ENCODE peak calls at places on chromosome 4, in six cellular contexts. M is psoas muscle, Q is epithelial cell of proximal tubule, F is cardiac fibroblast, Z is fibroblast of mammary gland, P is body of pancreas. E is an unnamed sample.
A peak's percentile ranks its signal among the peaks of the same experiment; 100 is the strongest.

GRCh38 chr4:5370286-5370685 is 319.0 kb downstream of the STK32B start:
- DNase-seq in M (no peak), Q (peak; percentile 23), F (no peak), Z (peak; percentile 27), P (no peak), E (peak; percentile 8)

GRCh38 chr4:145839151-145839550 is 99.5 kb downstream of the ZNF827 start:
- DNase-seq in M (no peak), Q (no peak), F (peak; percentile 15), Z (no peak), P (no peak), E (peak; percentile 77)

GRCh38 chr4:68348577-68348976 is 1.3 kb downstream of the YTHDC1 start:
- DNase-seq in M (no peak), Q (no peak), F (no peak), Z (no peak), P (no peak), E (no peak)

GRCh38 chr4:118826723-118827444 is 9.0 kb downstream of the SEC24D start:
- DNase-seq in M (no peak), Q (no peak), F (no peak), Z (no peak), P (peak; percentile 38), E (no peak)

GRCh38 chr4:101279377-101279871 is 67.9 kb downstream of the PPP3CA start:
- DNase-seq in M (no peak), Q (no peak), F (peak; percentile 99), Z (peak; percentile 99), P (no peak), E (peak; percentile 95)

GRCh38 chr4:141339966-141340365 is 119.3 kb downstream of the ZNF330 start:
- DNase-seq in M (no peak), Q (no peak), F (no peak), Z (no peak), P (no peak), E (no peak)

GRCh38 chr4:40367451-40367850 is 32.3 kb downstream of the CHRNA9 start:
- DNase-seq in M (no peak), Q (no peak), F (peak; percentile 19), Z (peak; percentile 19), P (no peak), E (no peak)

GRCh38 chr4:53150631-53151488 is 215.0 kb downstream of the SCFD2 start:
- DNase-seq in M (no peak), Q (no peak), F (no peak), Z (no peak), P (no peak), E (peak; percentile 12)

GRCh38 chr4:99235955-99236354 is 16.9 kb upstream of the ADH6 start:
- DNase-seq in M (no peak), Q (no peak), F (no peak), Z (no peak), P (no peak), E (no peak)

GRCh38 chr4:184318852-184319251 is 101.2 kb upstream of the ENPP6 start:
- DNase-seq in M (no peak), Q (no peak), F (no peak), Z (no peak), P (no peak), E (no peak)

GRCh38 chr4:43132010-43132582 is 239.6 kb downstream of the GRXCR1 start:
- DNase-seq in M (no peak), Q (peak; percentile 9), F (peak; percentile 73), Z (peak; percentile 79), P (peak; percentile 74), E (peak; percentile 80)

GRCh38 chr4:125985856-125986255 is 671.1 kb downstream of the FAT4 start:
- DNase-seq in M (no peak), Q (no peak), F (peak; percentile 1), Z (no peak), P (no peak), E (peak; percentile 4)

GRCh38 chr4:164320847-164321246 is 433.1 kb upstream of the SMIM31 start:
- DNase-seq in M (no peak), Q (no peak), F (no peak), Z (no peak), P (no peak), E (no peak)

GRCh38 chr4:4789462-4789861 is 70.0 kb upstream of the MSX1 start:
- DNase-seq in M (no peak), Q (no peak), F (no peak), Z (no peak), P (no peak), E (no peak)

GRCh38 chr4:155789391-155789790 is 30.6 kb downstream of the GUCY1B1 start:
- DNase-seq in M (no peak), Q (no peak), F (no peak), Z (no peak), P (no peak), E (no peak)
- H3K4me3 ChIP-seq in M (peak overlapping the region; percentile 2), Q (no peak overlapping the region), F (no peak overlapping the region), Z (no peak overlapping the region), P (no peak overlapping the region), E (no peak overlapping the region)

GRCh38 chr4:28462766-28463165 is 1602.1 kb downstream of the STIM2 start:
- DNase-seq in M (no peak), Q (no peak), F (no peak), Z (peak; percentile 33), P (no peak), E (no peak)
- TF ChIP-seq CTCF in M (no peak), Q (peak; percentile 13), F (no peak), Z (peak; percentile 28), P (no peak), E (peak; percentile 23)

DNA sequence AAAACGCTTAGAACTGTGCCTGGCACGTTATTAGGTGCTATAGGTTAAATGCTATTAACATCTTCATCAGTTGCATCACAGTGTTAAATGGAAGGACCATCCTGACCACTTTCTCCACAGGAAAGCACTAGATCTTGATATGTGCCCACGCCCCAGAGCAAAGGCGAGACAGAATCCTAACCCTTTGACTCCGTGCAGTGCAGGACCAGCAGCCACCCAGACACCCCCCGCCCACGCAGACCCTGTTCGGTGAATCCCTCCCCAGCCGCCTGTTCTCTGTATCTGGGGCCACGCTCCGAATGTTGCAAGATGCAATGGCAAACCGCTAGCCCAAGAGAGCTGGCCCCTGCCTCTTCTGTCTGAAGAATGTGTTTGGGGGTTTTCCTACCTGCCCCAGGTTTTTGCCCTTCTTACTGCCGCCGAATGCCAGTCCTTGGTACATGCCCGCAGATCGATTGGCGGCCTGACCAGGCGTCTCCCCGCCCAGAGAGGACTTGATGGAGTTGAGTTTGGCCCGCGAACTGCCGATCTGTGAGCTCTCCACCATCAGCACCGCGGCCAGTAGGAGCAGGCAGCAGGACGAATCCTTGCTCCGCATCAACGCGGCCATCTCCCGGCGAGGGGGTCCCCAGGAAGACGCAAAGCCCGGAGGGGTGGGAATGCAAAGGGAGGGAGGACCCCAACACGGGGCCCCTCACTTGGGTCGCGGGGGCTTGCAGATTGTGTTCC is 967 bp downstream of the DKK2 start:
- DNase-seq in M (peak; percentile 55), Q (no peak), F (peak; percentile 11), Z (peak; percentile 27), P (peak; percentile 10), E (peak; percentile 46)
- H3K4me3 ChIP-seq in M (peak overlapping the region; percentile 58), Q (peak overlapping the region; percentile 48), F (peak overlapping the region; percentile 47), Z (peak overlapping the region; percentile 47), P (no peak overlapping the region), E (peak overlapping the region; percentile 50)

GRCh38 chr4:127604949-127605709 is 27.6 kb upstream of the INTU start:
- DNase-seq in M (no peak), Q (no peak), F (peak; percentile 64), Z (peak; percentile 60), P (no peak), E (peak; percentile 65)
- TF ChIP-seq CTCF in M (peak; percentile 55), Q (peak; percentile 50), F (peak; percentile 22), Z (peak; percentile 43), P (peak; percentile 64), E (peak; percentile 54)

DNA sequence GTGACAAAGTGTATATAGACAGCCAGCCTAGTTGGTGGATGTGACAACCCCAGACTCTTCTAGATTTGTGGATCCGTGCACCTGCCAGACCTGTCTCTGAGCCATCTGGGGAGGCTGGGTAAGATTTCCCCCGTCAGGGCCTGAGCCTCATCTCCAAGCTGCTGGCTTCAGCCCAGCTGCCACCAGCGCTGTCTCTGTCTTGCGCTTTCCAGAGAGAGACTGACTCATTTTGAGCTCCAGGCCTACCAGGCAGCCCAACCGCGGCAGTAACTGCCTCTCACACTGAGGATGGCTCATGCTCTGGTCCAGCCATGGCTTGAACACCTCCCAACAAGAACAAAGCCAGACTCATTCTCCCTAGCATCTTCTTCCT is 26.4 kb downstream of the NOP14 start:
- DNase-seq in M (peak; percentile 87), Q (peak; percentile 22), F (peak; percentile 38), Z (peak; percentile 89), P (peak; percentile 17), E (peak; percentile 71)
- H3K4me3 ChIP-seq in M (peak overlapping the region; percentile 100), Q (peak overlapping the region; percentile 94), F (no peak overlapping the region), Z (no peak overlapping the region), P (no peak overlapping the region), E (no peak overlapping the region)

GRCh38 chr4:26330946-26331345 is 10.1 kb downstream of the RBPJ start:
- DNase-seq in M (no peak), Q (no peak), F (no peak), Z (no peak), P (no peak), E (no peak)

GRCh38 chr4:26323807-26324206 is 3.0 kb downstream of the RBPJ start:
- DNase-seq in M (no peak), Q (no peak), F (peak; percentile 78), Z (peak; percentile 76), P (no peak), E (peak; percentile 68)

GRCh38 chr4:26330186-26330787 is 9.5 kb downstream of the RBPJ start:
- DNase-seq in M (no peak), Q (no peak), F (peak; percentile 73), Z (peak; percentile 71), P (no peak), E (peak; percentile 81)

GRCh38 chr4:26325191-26325590 is 4.4 kb downstream of the RBPJ start:
- DNase-seq in M (no peak), Q (no peak), F (peak; percentile 47), Z (peak; percentile 69), P (no peak), E (peak; percentile 76)

GRCh38 chr4:26326791-26327190 is 6.0 kb downstream of the RBPJ start:
- DNase-seq in M (no peak), Q (no peak), F (peak; percentile 71), Z (peak; percentile 92), P (no peak), E (peak; percentile 95)
- TF ChIP-seq CTCF in M (no peak), Q (no peak), F (no peak), Z (no peak), P (no peak), E (no peak)